ENCODE peak calls at places on chromosomes 2 and 18, in nine cellular contexts. R is heart right ventricle, X is upper lobe of right lung, T is PC-3, K is ovary, D is coronary artery, B is left ventricle myocardium inferior, C is lower lobe of right lung, J is tibial artery. P is an unnamed sample.

GRCh38 chr2:223047260-223047761 is 4.7 kb upstream of the KCNE4 start:
- DNase-seq in R (no peak), X (no peak), T (no peak), K (peak), D (no peak), B (no peak), C (no peak), J (peak), P (no peak)

GRCh38 chr2:237555560-237555959 is 10.8 kb upstream of the PRLH start:
- DNase-seq in R (no peak), X (no peak), T (no peak), K (no peak), D (no peak), B (no peak), C (no peak), J (no peak), P (no peak)

GRCh38 chr18:46627136-46627535 is 29.9 kb downstream of the LOXHD1 start:
- DNase-seq in R (no peak), X (no peak), T (no peak), K (no peak), D (peak), B (no peak), C (no peak), J (no peak), P (no peak)

GRCh38 chr2:20106746-20107145 is 55.3 kb upstream of the LAPTM4A start:
- DNase-seq in R (peak), X (peak), T (peak), K (no peak), D (no peak), B (peak), C (peak), J (no peak), P (no peak)

GRCh38 chr2:46208766-46209165 is 88.4 kb upstream of the EPAS1 start:
- DNase-seq in R (no peak), X (no peak), T (no peak), K (no peak), D (no peak), B (no peak), C (no peak), J (no peak), P (no peak)

GRCh38 chr2:37599688-37600525 is 71.5 kb downstream of the CDC42EP3 start:
- DNase-seq in R (no peak), X (peak), T (no peak), K (no peak), D (no peak), B (no peak), C (peak), J (no peak), P (no peak)

GRCh38 chr18:6336239-6336638 is 78.5 kb downstream of the L3MBTL4 start:
- DNase-seq in R (no peak), X (no peak), T (no peak), K (no peak), D (no peak), B (no peak), C (no peak), J (no peak), P (no peak)

GRCh38 chr2:180394305-180394704 is 387.2 kb upstream of the CWC22 start:
- DNase-seq in R (no peak), X (no peak), T (no peak), K (no peak), D (no peak), B (no peak), C (no peak), J (no peak), P (no peak)

GRCh38 chr2:74532222-74532621 is 2.5 kb downstream of the HTRA2 start:
- DNase-seq in R (no peak), X (no peak), T (peak), K (no peak), D (no peak), B (no peak), C (no peak), J (no peak), P (no peak)

GRCh38 chr2:132416080-132416911 is at the start of gene GPR39:
- DNase-seq in R (peak), X (peak), T (peak), K (peak), D (no peak), B (peak), C (peak), J (peak), P (peak)
- H3K4me3 ChIP-seq in R (peak), X (peak), T (peak), K (peak), D (peak), B (peak), C (peak), J (peak), P (peak)

DNA sequence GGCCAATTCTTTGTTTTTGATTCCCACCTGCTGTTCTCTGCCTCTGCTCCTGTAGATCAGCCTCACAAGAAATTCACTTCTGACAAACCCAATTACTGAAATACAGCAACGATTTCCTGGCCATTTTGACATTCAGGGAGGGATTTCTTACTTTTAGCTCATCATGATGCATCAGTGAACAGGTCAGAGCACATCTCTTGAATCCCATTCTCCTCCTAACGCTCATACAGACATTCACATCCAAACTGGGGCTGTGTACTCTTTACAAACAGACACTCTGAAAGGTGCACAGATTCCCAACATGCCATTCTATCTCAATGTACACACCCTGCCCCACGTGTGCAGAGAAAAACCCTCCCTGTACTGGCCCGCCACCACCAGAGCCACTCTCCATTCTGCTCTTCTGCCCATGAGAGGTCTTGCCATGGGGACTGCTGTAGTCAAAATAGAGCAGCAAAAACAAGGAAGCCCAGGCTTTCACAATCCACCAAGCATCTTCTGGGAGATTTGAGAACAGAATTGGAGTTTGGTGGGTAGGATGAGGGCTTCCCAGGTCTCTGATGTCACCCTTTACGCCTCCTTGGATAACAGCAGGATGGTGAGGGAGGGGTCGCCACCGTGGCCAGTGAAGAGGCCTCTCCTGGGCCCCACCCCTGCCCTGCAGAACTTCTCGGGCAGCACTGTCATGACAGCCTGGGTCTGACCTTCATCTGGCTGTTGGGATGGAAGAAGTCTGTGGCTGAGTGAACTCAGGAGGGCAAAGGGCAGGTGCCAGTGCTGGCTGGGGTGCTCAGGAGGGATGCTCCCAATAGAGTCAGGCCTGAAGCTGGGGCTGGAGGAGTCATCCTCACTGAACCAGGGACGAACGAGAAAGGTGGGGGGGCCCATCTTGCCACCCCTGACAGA is 41.9 kb upstream of the ZFP36L2 start:
- DNase-seq in R (no peak), X (no peak), T (no peak), K (no peak), D (peak), B (no peak), C (no peak), J (peak), P (no peak)
- H3K27ac ChIP-seq in R (peak), X (peak), T (no peak), K (peak), D (peak), B (peak), C (peak), J (peak), P (peak)

DNA sequence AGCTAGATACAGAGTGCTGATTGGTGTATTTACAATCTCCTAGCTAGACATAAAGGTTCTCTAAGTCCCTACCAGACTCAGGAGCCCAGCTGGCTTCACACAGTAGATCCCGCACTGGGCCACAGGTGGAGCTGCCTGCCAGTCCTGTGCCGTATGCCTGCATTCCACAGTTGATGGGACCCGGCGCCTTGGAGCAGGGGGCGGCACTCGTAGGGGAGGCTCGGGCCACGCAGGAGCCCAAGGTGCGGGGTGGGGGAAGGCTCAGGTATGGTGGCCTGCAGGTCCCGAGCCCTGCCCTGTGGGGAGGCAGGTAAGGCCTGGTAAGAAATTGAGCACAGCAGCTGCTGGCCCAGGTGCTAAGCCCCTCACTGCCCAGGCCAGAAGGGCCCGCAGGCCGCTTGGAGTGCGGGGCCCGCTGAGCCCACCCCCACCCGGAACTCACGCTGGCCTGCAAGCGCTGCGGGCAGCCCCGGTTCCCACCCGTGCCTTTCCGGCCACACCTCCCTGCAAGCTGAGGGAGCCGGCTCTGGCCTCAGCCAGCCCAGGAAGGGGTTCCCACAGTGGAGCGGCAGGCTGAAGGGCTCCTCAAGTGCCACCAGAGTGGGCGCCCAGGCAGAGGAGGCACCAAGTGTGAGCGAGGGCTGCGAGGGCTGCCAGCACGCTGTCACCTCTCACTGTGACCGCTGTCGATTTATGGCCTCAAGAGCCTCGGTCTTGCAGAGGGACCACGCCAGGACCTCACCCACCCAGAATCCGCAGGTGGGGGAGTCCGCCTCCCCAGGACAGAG is 76.5 kb downstream of the MEX3C start:
- DNase-seq in R (no peak), X (no peak), T (no peak), K (no peak), D (no peak), B (no peak), C (no peak), J (no peak), P (no peak)
- TF ChIP-seq CTCF in R (no peak), X (no peak), T (no peak), K (no peak), D (no peak), B (no peak), C (no peak), J (no peak), P (no peak)

DNA sequence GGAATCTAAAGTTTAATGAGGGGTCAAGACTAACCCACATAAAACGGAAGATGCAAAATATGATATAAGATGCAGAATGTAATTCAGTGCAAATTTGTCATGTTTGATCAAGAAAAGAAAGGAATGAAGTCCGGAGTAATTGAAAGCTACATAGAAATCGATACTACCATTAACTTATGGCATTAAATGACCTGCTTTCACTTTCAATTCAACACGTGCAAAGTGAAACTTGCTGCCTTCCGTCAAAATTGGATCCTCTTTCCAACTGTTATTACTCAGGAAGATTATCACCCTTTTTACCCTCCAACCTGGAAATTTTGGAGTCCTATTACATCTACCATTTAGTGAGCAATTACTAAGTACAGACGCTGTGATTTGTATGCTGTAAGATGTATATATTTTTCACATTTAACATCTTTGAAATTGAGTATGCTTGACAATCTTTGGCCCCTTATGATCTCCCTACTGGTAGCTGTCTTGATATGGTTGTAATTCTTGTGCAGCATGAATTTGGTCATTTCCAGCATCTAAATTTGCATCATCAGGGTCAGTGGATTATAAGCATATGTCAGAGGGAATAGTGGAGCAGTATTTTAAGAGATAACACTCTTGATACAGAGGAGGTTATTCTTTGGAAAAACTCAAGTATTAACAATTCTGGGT is 18.6 kb downstream of the UNC80 start:
- DNase-seq in R (no peak), X (no peak), T (no peak), K (no peak), D (no peak), B (no peak), C (no peak), J (no peak), P (no peak)
- H3K4me3 ChIP-seq in R (peak), X (peak), T (peak), K (peak), D (peak), B (peak), C (peak), J (no peak), P (peak)

GRCh38 chr2:108593547-108594098 is 59.4 kb downstream of the LIMS1 start:
- DNase-seq in R (no peak), X (no peak), T (peak), K (no peak), D (no peak), B (no peak), C (no peak), J (no peak), P (no peak)

GRCh38 chr2:108589786-108590185 is 55.5 kb downstream of the LIMS1 start:
- DNase-seq in R (no peak), X (no peak), T (no peak), K (no peak), D (no peak), B (no peak), C (no peak), J (no peak), P (no peak)

GRCh38 chr2:108594132-108594981 is 60.1 kb downstream of the LIMS1 start:
- DNase-seq in R (no peak), X (no peak), T (peak), K (no peak), D (no peak), B (no peak), C (no peak), J (no peak), P (no peak)

GRCh38 chr2:108591163-108591562 is 56.9 kb downstream of the LIMS1 start:
- DNase-seq in R (no peak), X (peak), T (no peak), K (no peak), D (no peak), B (no peak), C (peak), J (no peak), P (no peak)

GRCh38 chr2:108594982-108595464 is 60.8 kb downstream of the LIMS1 start:
- DNase-seq in R (no peak), X (no peak), T (peak), K (no peak), D (no peak), B (no peak), C (no peak), J (no peak), P (no peak)
- H3K27ac ChIP-seq in R (peak), X (peak), T (peak), K (no peak), D (peak), B (peak), C (peak), J (peak), P (peak)

GRCh38 chr2:113887393-113887792 is 2.5 kb upstream of the ACTR3 start:
- DNase-seq in R (no peak), X (no peak), T (no peak), K (no peak), D (no peak), B (no peak), C (no peak), J (no peak), P (no peak)

GRCh38 chr2:113890253-113891235 is 655 bp downstream of the ACTR3 start:
- DNase-seq in R (peak), X (peak), T (peak), K (peak), D (peak), B (peak), C (peak), J (peak), P (peak)

GRCh38 chr2:113891265-113891959 is 1.5 kb downstream of the ACTR3 start:
- DNase-seq in R (no peak), X (no peak), T (no peak), K (no peak), D (no peak), B (no peak), C (no peak), J (no peak), P (no peak)

GRCh38 chr2:113888641-113889470 is 1.0 kb upstream of the ACTR3 start:
- DNase-seq in R (no peak), X (peak), T (no peak), K (no peak), D (no peak), B (peak), C (peak), J (no peak), P (no peak)

DNA sequence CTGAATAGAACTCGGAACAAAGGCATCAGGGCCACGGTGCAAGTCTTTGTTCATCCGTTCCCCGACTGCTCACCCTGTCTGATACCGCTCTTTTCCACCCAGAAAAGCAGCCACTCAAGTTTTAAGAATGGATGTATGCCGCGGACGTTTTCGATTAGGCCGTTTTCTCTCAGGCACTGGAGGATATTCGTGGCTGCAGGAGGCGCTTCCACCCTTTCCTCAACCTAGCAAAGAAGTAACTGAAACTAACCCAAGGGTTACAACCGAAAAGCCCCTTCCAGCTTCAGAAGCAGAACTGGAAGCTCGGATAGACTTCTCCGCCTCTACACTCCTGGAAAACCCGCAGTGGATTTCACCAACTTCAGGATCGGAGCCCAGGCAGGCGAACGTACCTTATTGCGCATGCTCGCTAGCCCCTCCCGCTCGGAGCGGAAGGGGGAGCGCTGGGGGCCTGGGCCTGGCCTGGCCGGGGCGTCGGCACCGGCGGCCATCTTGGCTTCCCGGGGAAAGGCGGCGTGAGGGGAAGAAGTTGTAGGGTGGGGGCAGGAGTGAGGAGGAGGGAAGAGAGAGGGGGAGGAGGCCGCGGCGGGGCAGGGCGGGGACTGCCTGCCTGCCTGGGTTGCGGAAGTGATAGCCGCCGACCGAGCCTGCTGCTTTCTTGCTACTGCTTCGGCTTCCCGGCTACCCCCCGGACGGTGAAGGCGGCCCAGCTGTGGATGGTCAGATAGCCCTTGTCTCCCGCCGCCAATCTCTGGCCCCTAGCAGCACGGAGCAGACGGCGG is at the start of gene ACTR3:
- DNase-seq in R (peak), X (peak), T (peak), K (peak), D (peak), B (peak), C (peak), J (peak), P (peak)
- TF ChIP-seq CTCF in R (no peak), X (no peak), T (no peak), K (no peak), D (no peak), B (no peak), C (no peak), J (no peak), P (no peak)

DNA sequence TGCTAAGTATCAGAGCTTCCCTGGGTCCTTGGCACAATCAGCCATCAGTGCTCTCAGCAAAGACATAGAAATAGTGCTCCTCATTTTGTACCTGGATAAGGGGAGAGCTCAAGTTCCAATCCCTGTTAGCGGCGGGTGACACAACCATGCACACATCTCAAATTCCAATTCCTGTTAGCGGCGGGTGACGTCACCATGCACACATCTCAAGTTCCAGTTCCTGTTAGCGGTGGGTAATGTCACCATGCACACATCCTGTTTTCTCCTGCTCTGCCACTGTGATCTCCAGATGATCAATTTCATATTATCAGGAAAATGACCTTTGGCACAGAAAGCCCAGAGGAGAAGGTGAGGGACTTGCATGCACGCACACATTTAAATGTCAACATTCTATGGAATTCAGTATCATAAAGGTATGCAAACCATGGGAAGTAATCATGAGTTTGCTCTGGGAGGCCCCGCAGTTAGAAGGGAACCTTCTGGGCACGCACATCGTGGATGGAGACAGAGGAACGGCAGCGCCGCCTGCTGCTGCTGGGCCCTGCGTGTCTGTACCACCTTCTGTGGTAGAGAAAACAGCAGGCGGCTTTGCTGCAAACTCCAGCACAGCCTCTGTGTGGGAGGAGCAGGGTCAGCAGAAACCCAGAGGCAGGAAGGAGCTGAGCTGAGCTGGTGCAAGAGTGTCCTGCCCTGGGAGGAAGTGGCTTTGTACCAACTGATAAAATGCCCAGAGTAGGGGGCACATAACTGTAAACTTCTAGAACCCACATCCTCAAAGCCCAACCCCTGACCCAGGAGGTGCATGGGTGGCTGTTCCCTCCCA is 77.8 kb downstream of the MBP start:
- DNase-seq in R (peak), X (peak), T (peak), K (peak), D (peak), B (peak), C (peak), J (peak), P (no peak)
- H3K4me3 ChIP-seq in R (peak), X (no peak), T (peak), K (no peak), D (peak), B (no peak), C (peak), J (no peak), P (no peak)

P was measured in thoracic aorta.